ENCODE peak calls at places on chromosomes 3 and 15, in five cellular contexts. W is hippocampal formation, D is activated T-cell treated with anti-CD3 and anti-CD28 coated beads for 1 hour, F is renal cortical epithelial cell, M is fibroblast of lung. L is an unnamed sample.

GRCh38 chr15:56772868-56773639 is 39.7 kb upstream of the ZNF280D start:
- DNase-seq in W (no peak), D (no peak), F (peak), M (peak), L (no peak)

GRCh38 chr3:45677045-45677436 is 12.2 kb upstream of the SACM1L start:
- DNase-seq in W (no peak), D (peak), F (peak), M (peak), L (no peak)

GRCh38 chr15:95448531-95449210 is 881.8 kb upstream of the NR2F2 start:
- DNase-seq in W (no peak), D (no peak), F (peak), M (peak), L (no peak)

GRCh38 chr3:14153663-14154062 is 24.7 kb downstream of the XPC start:
- DNase-seq in W (no peak), D (no peak), F (no peak), M (no peak), L (no peak)

GRCh38 chr15:80010131-80010673 is 39.2 kb upstream of the BCL2A1 start:
- DNase-seq in W (no peak), D (no peak), F (peak), M (peak), L (no peak)

GRCh38 chr15:71060983-71061382 is 54.3 kb upstream of the THSD4 start:
- DNase-seq in W (no peak), D (no peak), F (peak), M (peak), L (no peak)

GRCh38 chr3:35944915-35945710 is 305.8 kb downstream of the ARPP21 start:
- DNase-seq in W (no peak), D (no peak), F (peak), M (peak), L (no peak)

GRCh38 chr3:17639765-17640164 is 102.7 kb downstream of the TBC1D5 start:
- DNase-seq in W (no peak), D (no peak), F (peak), M (peak), L (no peak)

GRCh38 chr3:31753050-31753425 is 220.3 kb downstream of the STT3B start:
- DNase-seq in W (no peak), D (no peak), F (no peak), M (no peak), L (no peak)

GRCh38 chr3:29494305-29495036 is 213.6 kb downstream of the RBMS3 start:
- DNase-seq in W (no peak), D (no peak), F (no peak), M (no peak), L (peak)

GRCh38 chr3:36957072-36957471 is 12.2 kb upstream of the TRANK1 start:
- DNase-seq in W (no peak), D (no peak), F (no peak), M (no peak), L (no peak)

GRCh38 chr3:115958531-115958930 is 335.2 kb downstream of the GAP43 start:
- DNase-seq in W (peak), D (no peak), F (no peak), M (no peak), L (no peak)

GRCh38 chr3:17089314-17089700 is 204.6 kb downstream of the PLCL2 start:
- DNase-seq in W (no peak), D (no peak), F (no peak), M (no peak), L (no peak)

GRCh38 chr15:53536479-53537120 is 222.9 kb downstream of the WDR72 start:
- DNase-seq in W (no peak), D (no peak), F (no peak), M (peak), L (no peak)

GRCh38 chr3:169104972-169105371 is 558.5 kb downstream of the MECOM start:
- DNase-seq in W (no peak), D (no peak), F (peak), M (peak), L (no peak)

GRCh38 chr3:128800241-128801187 is 74.5 kb downstream of the RAB7A start:
- DNase-seq in W (peak), D (no peak), F (no peak), M (no peak), L (no peak)

GRCh38 chr3:129046037-129046731 is 14.4 kb upstream of the GP9 start:
- DNase-seq in W (no peak), D (no peak), F (no peak), M (no peak), L (no peak)

GRCh38 chr15:47384316-47384715 is 333.0 kb upstream of the SEMA6D start:
- DNase-seq in W (peak), D (no peak), F (peak), M (peak), L (no peak)

GRCh38 chr3:64088408-64089136 is 65.3 kb upstream of the PSMD6 start:
- DNase-seq in W (no peak), D (no peak), F (peak), M (no peak), L (peak)

GRCh38 chr15:70093481-70094309 is 4.0 kb downstream of the TLE3 start:
- DNase-seq in W (no peak), D (no peak), F (peak), M (peak), L (no peak)

GRCh38 chr15:76208786-76209424 is 102.4 kb downstream of the ETFA start:
- DNase-seq in W (no peak), D (no peak), F (peak), M (no peak), L (no peak)

GRCh38 chr3:73353661-73354217 is 271.0 kb downstream of the PDZRN3 start:
- DNase-seq in W (no peak), D (no peak), F (no peak), M (peak), L (no peak)

GRCh38 chr3:71955549-71956373 is 170.8 kb upstream of the PROK2 start:
- DNase-seq in W (peak), D (no peak), F (peak), M (peak), L (peak)

GRCh38 chr15:72289597-72290325 is 17.4 kb upstream of the PARP6 start:
- DNase-seq in W (no peak), D (no peak), F (no peak), M (no peak), L (no peak)

L was measured in SK-N-DZ.